ENCODE peak calls at places on chromosomes 13 and 19, in eight cellular contexts. One of them, this sample, is unnamed.

GRCh38 chr13:83722443-83722842 is 159.8 kb downstream of the SLITRK1 start:
- DNase-seq in colonic mucosa: no peak
- DNase-seq in spleen: no peak
- DNase-seq in stomach: no peak
- DNase-seq in adrenal gland: no peak
- DNase-seq in testis: no peak
- DNase-seq in lower leg skin: no peak
- DNase-seq in body of pancreas: no peak
- DNase-seq in this sample: no peak

GRCh38 chr19:18611327-18612050 is 1.2 kb upstream of the TMEM59L start:
- DNase-seq in stomach: no peak
- DNase-seq in lower leg skin: no peak
- DNase-seq in adrenal gland: no peak
- DNase-seq in testis: no peak
- DNase-seq in spleen: no peak
- DNase-seq in body of pancreas: no peak
- DNase-seq in colonic mucosa: no peak
- DNase-seq in this sample: no peak

GRCh38 chr13:41054212-41054877 is 7.0 kb upstream of the WBP4 start:
- DNase-seq in spleen: no peak
- DNase-seq in stomach: no peak
- DNase-seq in colonic mucosa: peak; percentile 75
- DNase-seq in testis: peak; percentile 51
- DNase-seq in body of pancreas: no peak
- DNase-seq in lower leg skin: no peak
- DNase-seq in adrenal gland: no peak
- DNase-seq in this sample: peak; percentile 65

GRCh38 chr13:45554604-45555109 is 60.9 kb downstream of the ERICH6B start:
- DNase-seq in colonic mucosa: no peak
- DNase-seq in body of pancreas: no peak
- DNase-seq in testis: no peak
- DNase-seq in adrenal gland: no peak
- DNase-seq in stomach: no peak
- DNase-seq in lower leg skin: no peak
- DNase-seq in spleen: no peak
- DNase-seq in this sample: no peak

GRCh38 chr19:15173746-15174404 is 26.9 kb downstream of the NOTCH3 start:
- DNase-seq in testis: no peak
- DNase-seq in spleen: no peak
- DNase-seq in body of pancreas: no peak
- DNase-seq in lower leg skin: no peak
- DNase-seq in adrenal gland: no peak
- DNase-seq in stomach: no peak
- DNase-seq in colonic mucosa: no peak
- DNase-seq in this sample: no peak

GRCh38 chr13:26377038-26377437 is 123.1 kb downstream of the CDK8 start:
- DNase-seq in body of pancreas: no peak
- DNase-seq in testis: no peak
- DNase-seq in lower leg skin: no peak
- DNase-seq in spleen: no peak
- DNase-seq in colonic mucosa: no peak
- DNase-seq in adrenal gland: no peak
- DNase-seq in stomach: no peak
- DNase-seq in this sample: peak; percentile 50

GRCh38 chr19:43780706-43781525 is at the start of gene KCNN4:
- DNase-seq in testis: no peak
- DNase-seq in adrenal gland: no peak
- DNase-seq in body of pancreas: no peak
- DNase-seq in lower leg skin: no peak
- DNase-seq in spleen: peak; percentile 92
- DNase-seq in stomach: peak; percentile 57
- DNase-seq in colonic mucosa: peak; percentile 81
- DNase-seq in this sample: peak; percentile 73

GRCh38 chr13:63700366-63700765 is 2284.7 kb upstream of the PCDH20 start:
- DNase-seq in body of pancreas: no peak
- DNase-seq in colonic mucosa: no peak
- DNase-seq in spleen: no peak
- DNase-seq in lower leg skin: no peak
- DNase-seq in testis: no peak
- DNase-seq in stomach: no peak
- DNase-seq in adrenal gland: no peak
- DNase-seq in this sample: no peak

GRCh38 chr13:35347679-35348205 is 128.7 kb downstream of the MAB21L1 start:
- DNase-seq in adrenal gland: no peak
- DNase-seq in spleen: no peak
- DNase-seq in colonic mucosa: no peak
- DNase-seq in lower leg skin: no peak
- DNase-seq in body of pancreas: no peak
- DNase-seq in stomach: no peak
- DNase-seq in testis: no peak
- DNase-seq in this sample: no peak
- H3K4me3 ChIP-seq in adrenal gland: no peak overlapping the region
- H3K4me3 ChIP-seq in spleen: no peak overlapping the region
- H3K4me3 ChIP-seq in colonic mucosa: no peak overlapping the region
- H3K4me3 ChIP-seq in lower leg skin: no peak overlapping the region
- H3K4me3 ChIP-seq in body of pancreas: no peak overlapping the region
- H3K4me3 ChIP-seq in stomach: no peak overlapping the region
- H3K4me3 ChIP-seq in testis: no peak overlapping the region
- H3K4me3 ChIP-seq in this sample: no peak overlapping the region

DNA sequence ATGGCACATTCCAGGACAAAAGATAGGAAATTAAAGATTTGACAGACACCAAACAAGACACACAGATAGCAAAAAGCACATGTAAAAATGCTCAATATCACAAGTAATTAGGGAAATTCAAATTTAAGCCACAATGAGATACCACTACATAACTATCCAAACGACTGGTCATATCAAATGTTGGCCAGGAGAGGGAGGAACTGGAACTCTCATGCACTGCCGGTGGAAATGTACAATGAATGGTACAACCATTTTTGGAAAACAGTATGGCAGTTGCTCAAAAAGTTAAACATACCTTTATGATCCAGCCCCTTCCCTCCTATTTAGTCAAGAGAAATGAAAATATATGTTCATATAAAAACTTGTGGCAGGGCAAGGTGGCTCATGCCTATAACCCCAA is 36.8 kb upstream of the CYP2S1 start:
- DNase-seq in adrenal gland: no peak
- DNase-seq in testis: no peak
- DNase-seq in body of pancreas: no peak
- DNase-seq in colonic mucosa: no peak
- DNase-seq in lower leg skin: no peak
- DNase-seq in stomach: no peak
- DNase-seq in spleen: no peak
- DNase-seq in this sample: no peak
- TF ChIP-seq CTCF in adrenal gland: no peak
- TF ChIP-seq CTCF in testis: no peak
- TF ChIP-seq CTCF in body of pancreas: no peak
- TF ChIP-seq CTCF in colonic mucosa: no peak
- TF ChIP-seq CTCF in lower leg skin: no peak
- TF ChIP-seq CTCF in stomach: no peak
- TF ChIP-seq CTCF in spleen: no peak
- TF ChIP-seq CTCF in this sample: peak; percentile 13

GRCh38 chr19:38183227-38183914 is 40.7 kb downstream of the DPF1 start:
- DNase-seq in lower leg skin: no peak
- DNase-seq in colonic mucosa: no peak
- DNase-seq in body of pancreas: no peak
- DNase-seq in spleen: no peak
- DNase-seq in testis: peak; percentile 71
- DNase-seq in adrenal gland: peak; percentile 43
- DNase-seq in stomach: no peak
- DNase-seq in this sample: peak; percentile 35
- H3K4me3 ChIP-seq in lower leg skin: no peak overlapping the region
- H3K4me3 ChIP-seq in colonic mucosa: peak overlapping the region; percentile 9
- H3K4me3 ChIP-seq in body of pancreas: no peak overlapping the region
- H3K4me3 ChIP-seq in spleen: no peak overlapping the region
- H3K4me3 ChIP-seq in testis: peak overlapping the region; percentile 34
- H3K4me3 ChIP-seq in adrenal gland: no peak overlapping the region
- H3K4me3 ChIP-seq in stomach: peak overlapping the region; percentile 18
- H3K4me3 ChIP-seq in this sample: peak overlapping the region; percentile 33

DNA sequence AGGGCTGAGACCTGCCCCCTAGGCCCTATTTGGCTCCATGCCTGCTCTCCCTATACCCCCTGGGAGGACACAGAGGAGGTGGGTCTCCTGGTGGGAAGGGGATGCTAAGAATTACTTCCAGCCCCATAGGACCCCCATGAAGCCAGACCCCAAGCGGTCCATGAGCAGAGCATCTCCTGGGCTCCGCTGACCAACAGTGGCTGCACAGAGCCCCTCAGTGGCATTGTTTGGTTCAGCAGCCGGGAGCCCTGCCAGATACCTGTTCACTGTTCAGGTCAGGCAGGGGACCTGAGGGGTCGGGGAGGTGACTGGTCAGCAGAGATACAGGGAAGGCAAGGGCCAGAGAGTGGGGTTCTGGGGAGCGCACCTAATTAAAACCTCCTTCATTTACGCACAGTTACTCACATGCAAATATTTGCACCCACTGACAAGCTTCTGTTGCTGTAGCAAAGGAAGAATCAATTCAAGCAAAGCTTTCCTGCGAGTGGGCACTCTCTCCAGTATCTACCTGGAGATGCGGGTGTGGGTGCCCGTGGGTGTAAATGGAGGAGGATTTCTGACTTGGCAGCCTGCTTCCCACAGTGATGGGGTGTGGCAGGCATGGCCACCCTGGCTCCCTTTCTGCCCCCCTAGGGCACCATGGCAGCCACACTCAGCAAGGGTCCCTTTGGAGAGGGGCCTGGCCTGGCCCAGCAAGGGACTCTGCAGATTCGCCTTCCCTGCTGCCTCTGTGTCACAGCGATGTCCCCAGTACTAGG is 83.5 kb downstream of the CHST8 start:
- DNase-seq in body of pancreas: no peak
- DNase-seq in spleen: peak; percentile 69
- DNase-seq in colonic mucosa: no peak
- DNase-seq in adrenal gland: no peak
- DNase-seq in stomach: no peak
- DNase-seq in testis: no peak
- DNase-seq in lower leg skin: no peak
- DNase-seq in this sample: no peak
- TF ChIP-seq CTCF in body of pancreas: no peak
- TF ChIP-seq CTCF in spleen: no peak
- TF ChIP-seq CTCF in colonic mucosa: no peak
- TF ChIP-seq CTCF in adrenal gland: no peak
- TF ChIP-seq CTCF in stomach: no peak
- TF ChIP-seq CTCF in testis: no peak
- TF ChIP-seq CTCF in lower leg skin: no peak
- TF ChIP-seq CTCF in this sample: no peak

GRCh38 chr19:29524912-29525870 is 603 bp upstream of the VSTM2B start:
- DNase-seq in body of pancreas: no peak
- DNase-seq in spleen: peak; percentile 35
- DNase-seq in stomach: no peak
- DNase-seq in colonic mucosa: no peak
- DNase-seq in lower leg skin: no peak
- DNase-seq in testis: no peak
- DNase-seq in adrenal gland: no peak
- DNase-seq in this sample: no peak
- H3K4me3 ChIP-seq in body of pancreas: no peak overlapping the region
- H3K4me3 ChIP-seq in spleen: no peak overlapping the region
- H3K4me3 ChIP-seq in stomach: peak overlapping the region; percentile 27
- H3K4me3 ChIP-seq in colonic mucosa: no peak overlapping the region
- H3K4me3 ChIP-seq in lower leg skin: no peak overlapping the region
- H3K4me3 ChIP-seq in testis: no peak overlapping the region
- H3K4me3 ChIP-seq in adrenal gland: no peak overlapping the region
- H3K4me3 ChIP-seq in this sample: no peak overlapping the region

GRCh38 chr13:94598281-94598680 is 2.3 kb upstream of the TGDS start:
- DNase-seq in colonic mucosa: no peak
- DNase-seq in testis: no peak
- DNase-seq in body of pancreas: no peak
- DNase-seq in stomach: no peak
- DNase-seq in lower leg skin: no peak
- DNase-seq in adrenal gland: no peak
- DNase-seq in spleen: no peak
- DNase-seq in this sample: no peak

GRCh38 chr13:94596575-94596971 is 621 bp upstream of the TGDS start:
- DNase-seq in spleen: peak; percentile 82
- DNase-seq in lower leg skin: no peak
- DNase-seq in colonic mucosa: peak; percentile 26
- DNase-seq in testis: no peak
- DNase-seq in adrenal gland: no peak
- DNase-seq in body of pancreas: no peak
- DNase-seq in stomach: no peak
- DNase-seq in this sample: no peak

GRCh38 chr13:94595943-94596574 is at the start of gene TGDS:
- DNase-seq in body of pancreas: peak; percentile 91
- DNase-seq in spleen: peak; percentile 98
- DNase-seq in stomach: peak; percentile 91
- DNase-seq in colonic mucosa: peak; percentile 93
- DNase-seq in adrenal gland: peak; percentile 92
- DNase-seq in testis: peak; percentile 95
- DNase-seq in lower leg skin: peak; percentile 92
- DNase-seq in this sample: peak; percentile 94

GRCh38 chr13:94590744-94591143 is 5.2 kb downstream of the TGDS start:
- DNase-seq in stomach: no peak
- DNase-seq in lower leg skin: no peak
- DNase-seq in spleen: no peak
- DNase-seq in colonic mucosa: no peak
- DNase-seq in body of pancreas: no peak
- DNase-seq in adrenal gland: no peak
- DNase-seq in testis: no peak
- DNase-seq in this sample: no peak

DNA sequence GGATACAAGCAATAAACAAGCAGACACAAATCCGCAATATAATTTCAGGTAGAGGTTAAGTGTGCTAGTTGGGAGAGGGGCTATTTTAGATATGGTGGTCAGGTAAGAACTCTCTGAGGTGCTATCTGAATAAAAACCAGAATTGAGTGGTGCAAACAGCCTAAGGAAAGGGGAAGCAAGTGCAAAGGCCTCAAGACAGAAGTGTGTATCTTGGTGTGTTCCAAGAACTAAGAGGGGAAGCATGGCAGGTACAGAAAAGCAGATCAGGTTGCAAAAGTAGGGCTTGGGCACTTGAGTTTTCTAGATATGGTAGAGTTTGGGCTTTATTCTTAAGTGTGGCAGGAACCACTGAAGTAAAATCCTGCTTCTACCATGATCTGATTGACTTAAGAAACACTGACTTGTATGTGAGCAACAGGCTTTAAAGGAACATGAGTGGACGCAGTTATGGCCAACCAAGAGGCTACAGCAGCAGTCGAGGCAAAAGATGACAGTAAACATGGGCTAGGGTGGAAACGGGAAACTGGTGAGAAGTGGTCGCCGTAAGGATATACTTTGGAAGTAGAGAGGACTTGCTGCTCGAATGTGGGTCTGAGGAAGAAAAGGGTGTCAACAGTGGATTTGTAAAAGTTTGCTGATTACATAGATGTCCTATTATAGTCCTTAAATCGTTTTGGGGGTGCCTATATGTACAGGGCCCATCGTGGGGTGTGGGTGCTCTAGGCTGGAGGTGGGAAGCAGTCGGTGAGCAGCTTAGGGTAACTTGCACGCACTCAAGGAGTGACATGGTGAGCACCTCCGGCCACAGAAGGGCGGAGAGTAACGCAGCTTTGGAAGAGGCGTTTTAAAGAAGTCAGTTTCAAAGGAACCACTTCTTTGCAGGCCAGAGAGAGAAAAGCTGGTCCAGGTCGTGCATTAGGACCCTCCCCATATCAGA is 678 bp downstream of the TGDS start:
- DNase-seq in adrenal gland: peak; percentile 20
- DNase-seq in stomach: peak; percentile 34
- DNase-seq in testis: peak; percentile 46
- DNase-seq in lower leg skin: no peak
- DNase-seq in spleen: peak; percentile 81
- DNase-seq in colonic mucosa: peak; percentile 24
- DNase-seq in body of pancreas: peak; percentile 23
- DNase-seq in this sample: peak; percentile 42
- TF ChIP-seq CTCF in adrenal gland: no peak
- TF ChIP-seq CTCF in stomach: no peak
- TF ChIP-seq CTCF in testis: no peak
- TF ChIP-seq CTCF in lower leg skin: no peak
- TF ChIP-seq CTCF in spleen: no peak
- TF ChIP-seq CTCF in colonic mucosa: no peak
- TF ChIP-seq CTCF in body of pancreas: no peak
- TF ChIP-seq CTCF in this sample: no peak

This sample was measured in cardiac fibroblast.